ENCODE peak calls at places on chromosomes 3 and 15, in nine cellular contexts. K is H9, Y is fibroblast of villous mesenchyme, W is thoracic aorta, N is GM20000, F is Calu3, V is left ventricle myocardium inferior, X is neural progenitor cell, B is right lobe of liver. O is an unnamed sample.

GRCh38 chr3:124415471-124415960 is 314.7 kb upstream of the UMPS start:
- DNase-seq in B (no peak), X (no peak), W (no peak), V (no peak), K (no peak), F (no peak), N (no peak), Y (no peak), O (no peak)

GRCh38 chr3:45992133-45992729 is 3.4 kb downstream of the FYCO1 start:
- DNase-seq in F (no peak), B (no peak), X (no peak), Y (no peak), K (peak), V (peak), W (no peak), N (no peak), O (no peak)

GRCh38 chr15:98524274-98524673 is 124.1 kb upstream of the IGF1R start:
- DNase-seq in V (no peak), B (no peak), N (no peak), K (no peak), X (no peak), W (no peak), Y (no peak), F (no peak), O (no peak)

GRCh38 chr15:67085818-67086649 is 20.6 kb downstream of the SMAD3 start:
- DNase-seq in B (no peak), K (no peak), V (no peak), Y (peak), N (peak), F (no peak), W (no peak), X (no peak), O (peak)

GRCh38 chr15:67931861-67932260 is 92.0 kb upstream of the RNU6-1 start:
- DNase-seq in W (no peak), B (no peak), Y (no peak), V (no peak), K (no peak), F (no peak), X (no peak), N (no peak), O (no peak)

GRCh38 chr3:110027446-110027845 is 690.1 kb upstream of the DPPA4 start:
- DNase-seq in N (no peak), V (no peak), W (no peak), F (peak), K (no peak), B (no peak), X (no peak), Y (peak), O (peak)

GRCh38 chr15:96977886-96978285 is 647.4 kb downstream of the NR2F2 start:
- DNase-seq in X (no peak), Y (peak), N (no peak), W (no peak), V (no peak), K (no peak), F (no peak), B (no peak), O (no peak)

GRCh38 chr15:98842973-98843285 is 164.7 kb downstream of the PGPEP1L start:
- DNase-seq in W (no peak), X (no peak), K (no peak), V (no peak), N (no peak), B (no peak), F (no peak), Y (no peak), O (no peak)

GRCh38 chr3:147361671-147362420 is 44.5 kb downstream of the ZIC4 start:
- DNase-seq in V (no peak), N (peak), K (peak), Y (no peak), W (no peak), F (peak), B (peak), X (peak), O (no peak)

GRCh38 chr3:49699281-49699723 is 9.9 kb downstream of the RNF123 start:
- DNase-seq in N (no peak), F (no peak), X (no peak), V (no peak), K (no peak), W (no peak), B (no peak), Y (peak), O (no peak)

GRCh38 chr3:170848294-170848917 is 21.6 kb downstream of the RPL22L1 start:
- DNase-seq in X (no peak), Y (peak), F (no peak), N (no peak), V (no peak), K (no peak), W (no peak), B (no peak), O (no peak)

GRCh38 chr3:126347543-126348161 is 9.6 kb downstream of the KLF15 start:
- DNase-seq in W (no peak), Y (no peak), B (peak), V (no peak), X (no peak), N (no peak), K (peak), F (peak), O (no peak)

GRCh38 chr3:73447118-73447517 is 177.6 kb downstream of the PDZRN3 start:
- DNase-seq in V (no peak), W (no peak), Y (no peak), K (no peak), B (no peak), N (no peak), X (no peak), F (no peak), O (no peak)

GRCh38 chr3:100277255-100277800 is 16.5 kb downstream of the TBC1D23 start:
- DNase-seq in V (no peak), Y (no peak), K (no peak), X (no peak), B (no peak), F (no peak), N (no peak), W (no peak), O (no peak)

GRCh38 chr3:194273396-194274310 is 77.5 kb downstream of the CPN2 start:
- DNase-seq in Y (no peak), B (peak), V (no peak), F (no peak), K (peak), X (no peak), N (no peak), W (no peak), O (no peak)

GRCh38 chr15:80404057-80404718 is at the start of gene ARNT2:
- DNase-seq in W (no peak), V (peak), X (peak), K (peak), F (peak), N (peak), Y (no peak), B (no peak), O (no peak)

GRCh38 chr15:101185770-101186169 is 66.1 kb downstream of the CHSY1 start:
- DNase-seq in F (no peak), W (no peak), K (no peak), N (no peak), B (no peak), V (no peak), X (no peak), Y (no peak), O (no peak)

GRCh38 chr3:62622553-62623174 is 249.3 kb upstream of the FEZF2 start:
- DNase-seq in K (no peak), B (no peak), Y (peak), F (peak), X (peak), N (peak), W (no peak), V (no peak), O (peak)

GRCh38 chr15:45203182-45203581 is 15.4 kb upstream of the SHF start:
- DNase-seq in B (peak), N (no peak), F (no peak), W (no peak), X (no peak), K (no peak), V (no peak), Y (no peak), O (no peak)

GRCh38 chr3:132231633-132232032 is 85.6 kb upstream of the ACP3 start:
- DNase-seq in B (no peak), K (no peak), X (no peak), F (peak), N (no peak), W (no peak), V (no peak), Y (peak), O (no peak)

GRCh38 chr3:25007974-25008658 is 419.9 kb upstream of the RARB start:
- DNase-seq in W (no peak), N (peak), K (no peak), X (no peak), V (no peak), Y (peak), F (no peak), B (no peak), O (no peak)

GRCh38 chr3:59326246-59327024 is 276.6 kb upstream of the CFAP20DC start:
- DNase-seq in Y (no peak), V (no peak), N (no peak), F (no peak), K (peak), X (peak), B (no peak), W (no peak), O (no peak)
- TF ChIP-seq CTCF in Y (peak), V (peak), N (no peak), F (no peak), K (peak), X (peak), B (no peak), W (no peak), O (peak)

DNA sequence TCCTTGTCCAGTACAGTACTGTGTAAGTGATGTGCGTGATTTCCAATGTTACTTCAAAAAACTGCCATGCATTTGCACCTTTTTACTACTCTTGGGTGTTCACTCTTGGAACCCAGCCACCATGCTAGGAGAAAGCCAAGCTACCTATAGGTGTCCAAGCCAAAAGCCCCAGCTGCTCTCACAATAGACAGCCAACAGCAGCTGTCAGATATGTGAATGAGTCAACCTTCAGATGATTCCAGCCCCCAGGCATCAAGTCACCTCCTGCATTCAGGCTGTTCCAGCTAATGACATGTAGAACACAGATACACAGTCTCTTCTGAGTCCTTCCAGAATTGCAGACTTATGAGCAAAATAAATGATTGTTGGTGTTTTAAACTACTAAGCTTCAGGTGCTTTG is 417.7 kb upstream of the TGFBR2 start:
- DNase-seq in V (peak), K (no peak), W (no peak), X (no peak), Y (peak), N (no peak), F (peak), B (no peak), O (no peak)
- TF ChIP-seq CTCF in V (no peak), K (no peak), W (no peak), X (no peak), Y (no peak), N (no peak), F (no peak), B (no peak), O (no peak)

DNA sequence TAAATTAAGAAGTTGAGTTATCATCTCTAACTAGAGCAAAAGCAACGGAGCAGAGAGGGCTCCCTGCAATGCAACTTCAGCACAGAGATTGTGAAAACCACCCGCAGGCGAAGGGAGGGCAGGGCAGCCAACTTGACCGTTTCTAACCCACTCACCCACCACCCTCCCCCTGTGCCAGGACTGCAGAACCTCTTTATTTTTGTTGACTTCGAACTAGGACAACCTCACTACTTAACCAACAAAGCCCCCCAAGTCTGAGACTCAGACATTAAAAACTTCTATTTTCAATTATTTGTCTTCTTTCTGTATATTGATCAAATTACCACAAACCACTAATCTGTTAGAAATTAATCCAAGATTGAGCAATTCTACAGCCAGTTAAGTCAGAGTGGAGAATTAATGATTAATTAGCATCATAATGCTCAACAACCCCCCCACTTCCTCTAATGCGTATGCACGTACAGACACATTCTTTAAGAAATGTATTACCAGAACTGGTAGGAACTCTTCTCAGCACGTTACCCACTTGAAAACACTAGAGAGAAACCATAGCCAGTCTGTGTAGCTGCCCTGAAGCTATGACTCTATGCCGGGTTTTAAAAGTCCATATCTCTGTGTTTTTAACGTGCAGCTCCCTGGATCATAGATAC is 2.0 kb downstream of the MGLL start:
- DNase-seq in F (peak), N (peak), W (no peak), K (no peak), V (no peak), X (no peak), B (peak), Y (peak), O (no peak)
- TF ChIP-seq CTCF in F (peak), N (no peak), W (peak), K (peak), V (no peak), X (no peak), B (no peak), Y (peak), O (peak)

DNA sequence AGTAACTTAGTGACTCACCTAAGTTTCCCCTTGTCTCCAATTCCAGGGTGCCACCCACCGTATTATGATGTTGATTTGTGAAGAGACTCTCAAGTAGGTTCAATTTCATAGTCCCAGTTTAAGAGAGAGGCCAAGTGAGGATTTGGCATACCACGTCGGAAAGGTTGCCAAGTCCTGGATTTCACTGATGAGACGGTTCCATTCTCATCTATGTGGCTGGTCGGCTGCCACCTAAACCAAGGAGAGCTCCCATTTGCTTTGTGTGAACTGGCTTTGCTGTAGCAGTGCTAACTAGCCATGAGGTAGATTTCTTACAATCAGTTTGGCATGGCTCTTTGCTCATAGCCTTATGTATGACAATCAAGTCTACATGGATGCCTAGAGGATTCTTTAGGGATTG is 653.6 kb downstream of the NLGN1 start:
- DNase-seq in K (no peak), V (no peak), N (no peak), F (no peak), W (no peak), B (no peak), X (no peak), Y (no peak), O (no peak)
- TF ChIP-seq CTCF in K (no peak), V (no peak), N (no peak), F (no peak), W (no peak), B (no peak), X (no peak), Y (no peak), O (no peak)

GRCh38 chr3:134449951-134450350 is 35.8 kb downstream of the ANAPC13 start:
- DNase-seq in X (no peak), B (no peak), V (no peak), Y (no peak), N (no peak), F (no peak), W (no peak), K (no peak), O (no peak)

GRCh38 chr3:134449277-134449676 is 36.5 kb downstream of the ANAPC13 start:
- DNase-seq in B (peak), Y (peak), N (no peak), K (peak), X (peak), F (peak), W (no peak), V (no peak), O (no peak)

GRCh38 chr3:134457331-134458125 is 28.3 kb downstream of the ANAPC13 start:
- DNase-seq in V (no peak), K (no peak), W (no peak), F (no peak), B (no peak), Y (no peak), N (no peak), X (no peak), O (no peak)

GRCh38 chr3:134456121-134456520 is 29.7 kb downstream of the ANAPC13 start:
- DNase-seq in W (no peak), F (no peak), B (no peak), Y (no peak), X (no peak), V (no peak), N (no peak), K (no peak), O (no peak)

DNA sequence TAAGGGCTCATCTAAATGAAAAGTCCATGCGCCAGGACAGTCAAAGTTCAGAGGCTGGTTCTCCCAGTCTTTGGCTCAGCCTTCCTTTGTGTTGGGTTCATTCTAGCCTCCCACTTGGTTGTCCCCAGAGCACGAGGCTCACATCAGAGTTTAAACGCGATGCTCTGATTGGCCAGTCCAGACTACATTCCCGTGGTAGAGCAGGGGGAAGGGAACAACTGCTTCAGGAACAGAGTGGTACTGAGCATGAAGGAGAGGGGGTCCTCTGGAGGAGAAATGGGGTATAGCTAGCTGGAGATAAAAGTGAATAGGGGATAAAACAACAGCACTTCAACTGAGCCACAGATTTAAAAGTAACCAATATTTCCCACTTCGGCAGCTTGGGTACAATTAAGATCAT is 32.2 kb downstream of the ANAPC13 start:
- DNase-seq in W (no peak), Y (no peak), K (peak), V (no peak), B (no peak), X (peak), N (no peak), F (no peak), O (no peak)
- TF ChIP-seq CTCF in W (no peak), Y (peak), K (peak), V (peak), B (no peak), X (peak), N (no peak), F (no peak), O (no peak)

DNA sequence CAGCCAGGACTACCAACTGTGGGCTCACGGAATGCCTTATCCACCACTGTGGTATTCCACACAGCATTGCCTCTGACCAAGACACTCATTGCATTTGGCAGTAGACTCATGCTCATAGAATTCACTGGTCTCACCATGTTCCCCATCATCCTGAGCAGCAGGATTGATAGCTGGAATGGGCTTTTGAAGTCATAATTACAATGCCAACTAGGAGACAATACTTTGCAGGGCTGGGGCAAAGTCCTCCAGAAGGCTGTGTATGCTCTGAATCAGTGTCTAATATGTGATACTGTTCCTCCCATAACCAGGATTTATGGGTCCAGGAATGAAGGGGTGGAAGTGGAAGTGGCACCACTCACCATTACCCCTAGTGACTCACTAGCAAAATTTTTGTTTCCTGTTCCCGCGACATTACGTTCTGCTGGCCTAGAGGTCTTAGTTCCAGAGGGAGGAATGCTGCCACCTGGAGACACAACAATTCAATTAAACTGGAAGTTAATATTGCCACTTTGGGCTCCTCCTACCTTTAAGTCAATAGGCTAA is 58.6 kb upstream of the CCDC80 start:
- DNase-seq in Y (no peak), K (no peak), W (no peak), X (no peak), F (peak), N (no peak), V (no peak), B (no peak), O (no peak)
- TF ChIP-seq CTCF in Y (no peak), K (peak), W (no peak), X (no peak), F (no peak), N (no peak), V (no peak), B (no peak), O (no peak)